ENCODE peak calls at places on chromosome 9, in eight cellular contexts. I, E, U, Z, H, G, F and N are unnamed samples. For H3K36me3, the result is how much of the 10 kb centered on the place peaks cover.

GRCh38 chr9:101387871-101388506 is 3.2 kb upstream of the BAAT start:
- DNase-seq in I (no peak), E (no peak), U (no peak), Z (peak), H (no peak), G (peak), F (peak), N (no peak)

GRCh38 chr9:92142329-92142728 is 27.1 kb upstream of the SPTLC1 start:
- DNase-seq in I (no peak), E (no peak), U (no peak), Z (no peak), H (no peak), G (no peak), F (no peak), N (no peak)

GRCh38 chr9:20561542-20561941 is 60.8 kb downstream of the MLLT3 start:
- DNase-seq in I (no peak), E (no peak), U (no peak), Z (no peak), H (no peak), G (no peak), F (no peak), N (no peak)

GRCh38 chr9:83070257-83070656 is 7.3 kb upstream of the RASEF start:
- DNase-seq in I (no peak), E (no peak), U (no peak), Z (no peak), H (no peak), G (no peak), F (peak), N (no peak)

GRCh38 chr9:113409883-113410206 is 630 bp downstream of the POLE3 start:
- DNase-seq in I (no peak), E (no peak), U (no peak), Z (no peak), H (no peak), G (no peak), F (no peak), N (no peak)

GRCh38 chr9:117718085-117718484 is 13.9 kb downstream of the TLR4 start:
- DNase-seq in I (no peak), E (no peak), U (no peak), Z (peak), H (no peak), G (peak), F (peak), N (no peak)

GRCh38 chr9:100160021-100160420 is 61.0 kb downstream of the INVS start:
- DNase-seq in I (no peak), E (no peak), U (no peak), Z (peak), H (no peak), G (no peak), F (no peak), N (no peak)

GRCh38 chr9:123997665-123998277 is 13.8 kb upstream of the LHX2 start:
- DNase-seq in I (peak), E (no peak), U (no peak), Z (no peak), H (peak), G (no peak), F (no peak), N (no peak)

GRCh38 chr9:127724012-127724411 is 8.1 kb downstream of the TTC16 start:
- DNase-seq in I (peak), E (no peak), U (no peak), Z (no peak), H (no peak), G (no peak), F (no peak), N (no peak)

GRCh38 chr9:18543406-18543965 is 69.5 kb downstream of the ADAMTSL1 start:
- DNase-seq in I (no peak), E (no peak), U (no peak), Z (no peak), H (no peak), G (no peak), F (peak), N (no peak)

GRCh38 chr9:116269250-116269649 is 115.7 kb downstream of the PAPPA start:
- DNase-seq in I (no peak), E (no peak), U (no peak), Z (no peak), H (no peak), G (no peak), F (peak), N (no peak)

GRCh38 chr9:124695280-124695890 is 75.7 kb downstream of the NR6A1 start:
- DNase-seq in I (no peak), E (no peak), U (no peak), Z (no peak), H (no peak), G (no peak), F (peak), N (no peak)

GRCh38 chr9:135632823-135633222 is 6.5 kb downstream of the GLT6D1 start:
- DNase-seq in I (no peak), E (no peak), U (no peak), Z (no peak), H (no peak), G (no peak), F (no peak), N (no peak)

GRCh38 chr9:119861801-119862200 is 492.6 kb upstream of the BRINP1 start:
- DNase-seq in I (peak), E (no peak), U (no peak), Z (no peak), H (no peak), G (no peak), F (no peak), N (no peak)

GRCh38 chr9:16485155-16485554 is 385.3 kb downstream of the BNC2 start:
- DNase-seq in I (no peak), E (no peak), U (no peak), Z (no peak), H (no peak), G (no peak), F (peak), N (no peak)

GRCh38 chr9:89046832-89047231 is 55.6 kb downstream of the S1PR3 start:
- DNase-seq in I (no peak), E (no peak), U (no peak), Z (no peak), H (no peak), G (no peak), F (peak), N (no peak)

GRCh38 chr9:124145903-124146575 is 111.7 kb upstream of the NEK6 start:
- DNase-seq in I (no peak), E (no peak), U (no peak), Z (no peak), H (no peak), G (no peak), F (no peak), N (no peak)

DNA sequence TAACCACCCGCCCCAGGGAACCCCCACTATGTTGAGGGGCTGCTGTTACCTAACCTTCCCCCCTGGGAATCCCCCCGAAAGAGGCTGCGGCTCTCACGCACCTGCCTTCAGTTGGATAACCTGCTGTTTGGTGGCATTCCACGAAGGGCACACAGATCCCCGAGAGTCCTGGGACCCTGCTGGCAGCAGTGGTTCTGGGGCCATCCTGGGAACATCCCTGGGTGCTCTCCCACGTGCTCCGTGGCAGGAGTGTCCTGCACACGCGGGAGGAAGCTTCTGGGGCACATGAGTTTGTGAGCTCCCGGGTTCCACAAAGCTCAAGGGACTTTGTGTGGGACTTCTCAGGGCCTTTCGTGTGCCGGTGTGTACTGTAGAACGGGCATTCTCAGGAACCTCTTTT is 102.3 kb downstream of the RXRA start:
- DNase-seq in I (no peak), E (no peak), U (no peak), Z (no peak), H (no peak), G (no peak), F (no peak), N (no peak)
- H3K36me3 ChIP-seq in I (half or more), E (under half), U (under half), Z (under half), H (under half), G (under half), F (under half), N (under half)

GRCh38 chr9:33628865-33629410 is 104.9 kb downstream of the ANKRD18B start:
- DNase-seq in I (no peak), E (no peak), U (no peak), Z (no peak), H (no peak), G (no peak), F (no peak), N (no peak)

GRCh38 chr9:33637881-33638280 is 113.8 kb downstream of the ANKRD18B start:
- DNase-seq in I (no peak), E (no peak), U (no peak), Z (no peak), H (no peak), G (no peak), F (no peak), N (no peak)

GRCh38 chr9:33638516-33638915 is 114.5 kb downstream of the ANKRD18B start:
- DNase-seq in I (no peak), E (no peak), U (no peak), Z (no peak), H (no peak), G (no peak), F (no peak), N (no peak)

GRCh38 chr9:33633621-33634020 is 109.6 kb downstream of the ANKRD18B start:
- DNase-seq in I (no peak), E (no peak), U (no peak), Z (no peak), H (no peak), G (no peak), F (no peak), N (no peak)
- H3K27ac ChIP-seq in I (no peak), E (no peak), U (no peak), Z (no peak), H (no peak), G (no peak), F (no peak), N (no peak)

GRCh38 chr9:130627896-130628792 is 36.2 kb upstream of the PRDM12 start:
- DNase-seq in I (no peak), E (no peak), U (no peak), Z (no peak), H (no peak), G (no peak), F (no peak), N (no peak)
- H3K36me3 ChIP-seq in I (half or more), E (half or more), U (half or more), Z (half or more), H (under half), G (half or more), F (under half), N (half or more)

GRCh38 chr9:137116027-137116507 is 1.5 kb upstream of the DPP7 start:
- DNase-seq in I (no peak), E (no peak), U (no peak), Z (no peak), H (no peak), G (no peak), F (no peak), N (no peak)
- H3K27ac ChIP-seq in I (no peak), E (no peak), U (no peak), Z (no peak), H (no peak), G (no peak), F (no peak), N (no peak)